ENCODE peak calls at places on chromosomes 2 and 18, in seven cellular contexts. C is neural crest cell, H is NCI-H69, J is T-helper 17 cell, W is HCT116, Z is iris pigment epithelial cell, P is AG09319. F is an unnamed sample.

GRCh38 chr2:127683766-127684165 is 8.4 kb upstream of the LIMS2 start:
- DNase-seq in C (no peak), H (no peak), J (no peak), W (no peak), Z (no peak), P (no peak), F (no peak)

GRCh38 chr2:169727065-169727464 is 6.6 kb upstream of the KLHL23 start:
- DNase-seq in C (no peak), H (peak), J (no peak), W (no peak), Z (no peak), P (no peak), F (no peak)

GRCh38 chr2:52717836-52718235 is 1049.8 kb upstream of the CHAC2 start:
- DNase-seq in C (no peak), H (no peak), J (no peak), W (no peak), Z (no peak), P (no peak), F (no peak)

GRCh38 chr2:205024822-205025518 is 479.7 kb downstream of the PARD3B start:
- DNase-seq in C (no peak), H (peak), J (no peak), W (peak), Z (peak), P (peak), F (no peak)

GRCh38 chr2:167198009-167198408 is 309.7 kb downstream of the XIRP2 start:
- DNase-seq in C (no peak), H (peak), J (no peak), W (no peak), Z (no peak), P (no peak), F (no peak)

GRCh38 chr2:138572318-138572717 is 70.7 kb downstream of the SPOPL start:
- DNase-seq in C (no peak), H (peak), J (no peak), W (no peak), Z (peak), P (no peak), F (no peak)

GRCh38 chr18:5546660-5547059 is 2.9 kb upstream of the EPB41L3 start:
- DNase-seq in C (peak), H (peak), J (no peak), W (no peak), Z (peak), P (peak), F (no peak)

GRCh38 chr18:43129946-43130523 is 14.6 kb upstream of the RIT2 start:
- DNase-seq in C (no peak), H (peak), J (no peak), W (no peak), Z (peak), P (no peak), F (no peak)

GRCh38 chr2:240933048-240933965 is 27.2 kb downstream of the CROCC2 start:
- DNase-seq in C (no peak), H (no peak), J (peak), W (no peak), Z (no peak), P (no peak), F (peak)

GRCh38 chr18:59921384-59921891 is 21.6 kb downstream of the PMAIP1 start:
- DNase-seq in C (no peak), H (peak), J (no peak), W (no peak), Z (no peak), P (no peak), F (no peak)

GRCh38 chr18:35389095-35389618 is 12.0 kb upstream of the ZNF396 start:
- DNase-seq in C (no peak), H (peak), J (no peak), W (no peak), Z (peak), P (peak), F (no peak)

GRCh38 chr2:197266477-197266876 is 44.1 kb downstream of the ANKRD44 start:
- DNase-seq in C (no peak), H (no peak), J (no peak), W (no peak), Z (no peak), P (no peak), F (no peak)

GRCh38 chr2:105421053-105421452 is 22.2 kb upstream of the FHL2 start:
- DNase-seq in C (no peak), H (no peak), J (no peak), W (no peak), Z (no peak), P (no peak), F (no peak)

GRCh38 chr18:49682301-49683190 is 120.7 kb downstream of the LIPG start:
- DNase-seq in C (no peak), H (no peak), J (no peak), W (no peak), Z (peak), P (no peak), F (no peak)